ENCODE peak calls at places on chromosomes 5 and 9, in six cellular contexts. B, Z, R, A, H and Y are unnamed samples.
A peak's percentile ranks its signal among the peaks of the same experiment; 100 is the strongest.

GRCh38 chr5:31029925-31030324 is 163.6 kb upstream of the CDH6 start:
- DNase-seq in B (no peak), Z (no peak), R (no peak), A (no peak), H (no peak), Y (no peak)

GRCh38 chr5:31197183-31197582 is 3.7 kb downstream of the CDH6 start:
- DNase-seq in B (no peak), Z (no peak), R (no peak), A (no peak), H (no peak), Y (no peak)

GRCh38 chr9:130301483-130302286 is 36.1 kb downstream of the HMCN2 start:
- DNase-seq in B (no peak), Z (no peak), R (peak; percentile 84), A (no peak), H (peak; percentile 83), Y (no peak)

GRCh38 chr5:76462097-76462702 is 59.1 kb downstream of the IQGAP2 start:
- DNase-seq in B (no peak), Z (no peak), R (no peak), A (no peak), H (no peak), Y (no peak)

GRCh38 chr5:102715405-102715804 is 39.7 kb upstream of the PAM start:
- DNase-seq in B (no peak), Z (no peak), R (no peak), A (no peak), H (no peak), Y (no peak)

GRCh38 chr9:83304686-83305085 is 233.5 kb downstream of the FRMD3 start:
- DNase-seq in B (no peak), Z (no peak), R (peak; percentile 88), A (peak; percentile 70), H (peak; percentile 83), Y (no peak)

GRCh38 chr5:43603535-43604363 is 769 bp downstream of the NNT start:
- DNase-seq in B (peak; percentile 93), Z (peak; percentile 35), R (peak; percentile 82), A (peak; percentile 76), H (peak; percentile 29), Y (peak; percentile 51)

GRCh38 chr9:33843312-33843950 is 26.5 kb downstream of the UBE2R2 start:
- DNase-seq in B (peak; percentile 77), Z (no peak), R (no peak), A (no peak), H (no peak), Y (no peak)

GRCh38 chr9:19998153-19998552 is 209.3 kb upstream of the SLC24A2 start:
- DNase-seq in B (no peak), Z (no peak), R (no peak), A (no peak), H (no peak), Y (no peak)

GRCh38 chr5:110105692-110106091 is 416.0 kb downstream of the MAN2A1 start:
- DNase-seq in B (no peak), Z (no peak), R (no peak), A (no peak), H (no peak), Y (no peak)

GRCh38 chr9:2787065-2787464 is 56.8 kb downstream of the PUM3 start:
- DNase-seq in B (no peak), Z (no peak), R (no peak), A (no peak), H (no peak), Y (no peak)

GRCh38 chr9:86368871-86369521 is 14.8 kb upstream of the TUT7 start:
- DNase-seq in B (no peak), Z (no peak), R (no peak), A (no peak), H (no peak), Y (no peak)

GRCh38 chr5:147384346-147385193 is 125.3 kb downstream of the DPYSL3 start:
- DNase-seq in B (no peak), Z (peak; percentile 46), R (no peak), A (no peak), H (no peak), Y (no peak)

DNA sequence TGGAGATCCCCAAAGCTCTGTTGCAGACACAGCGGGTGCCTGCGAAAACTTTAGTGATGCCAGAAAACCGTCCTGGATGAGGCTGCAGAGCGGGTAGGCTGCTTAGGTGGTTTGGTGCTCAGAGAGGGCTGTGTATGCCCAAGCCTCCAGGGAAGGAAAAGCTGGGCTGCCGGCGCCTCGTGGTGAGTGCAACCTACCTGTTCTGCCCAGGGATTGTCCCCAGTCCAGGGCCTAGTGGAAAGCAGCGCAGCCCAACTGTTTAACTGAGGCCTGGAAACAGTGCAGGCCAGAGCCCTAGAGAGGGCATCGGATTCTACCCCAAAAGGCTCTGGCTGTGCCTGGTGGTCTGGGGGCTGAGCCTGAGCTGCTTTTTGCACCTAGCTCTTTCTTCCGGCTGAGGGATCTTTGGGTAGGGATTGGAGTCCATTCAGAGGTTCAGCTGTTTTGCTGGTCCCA is 2.8 kb downstream of the LMX1B start:
- DNase-seq in B (no peak), Z (no peak), R (no peak), A (no peak), H (no peak), Y (no peak)
- H3K27ac ChIP-seq in B (no peak overlapping the region), Z (no peak overlapping the region), R (no peak overlapping the region), A (no peak overlapping the region), H (no peak overlapping the region), Y (no peak overlapping the region)

GRCh38 chr9:134738869-134739659 is 97.5 kb downstream of the COL5A1 start:
- DNase-seq in B (no peak), Z (peak; percentile 83), R (peak; percentile 79), A (peak; percentile 78), H (peak; percentile 80), Y (peak; percentile 18)

GRCh38 chr9:134734270-134734669 is 92.7 kb downstream of the COL5A1 start:
- DNase-seq in B (no peak), Z (no peak), R (no peak), A (no peak), H (peak; percentile 74), Y (no peak)

GRCh38 chr9:134737842-134738580 is 96.4 kb downstream of the COL5A1 start:
- DNase-seq in B (no peak), Z (no peak), R (no peak), A (no peak), H (no peak), Y (no peak)

GRCh38 chr9:134735441-134736175 is 94.0 kb downstream of the COL5A1 start:
- DNase-seq in B (no peak), Z (peak; percentile 45), R (peak; percentile 84), A (peak; percentile 60), H (peak; percentile 70), Y (no peak)

DNA sequence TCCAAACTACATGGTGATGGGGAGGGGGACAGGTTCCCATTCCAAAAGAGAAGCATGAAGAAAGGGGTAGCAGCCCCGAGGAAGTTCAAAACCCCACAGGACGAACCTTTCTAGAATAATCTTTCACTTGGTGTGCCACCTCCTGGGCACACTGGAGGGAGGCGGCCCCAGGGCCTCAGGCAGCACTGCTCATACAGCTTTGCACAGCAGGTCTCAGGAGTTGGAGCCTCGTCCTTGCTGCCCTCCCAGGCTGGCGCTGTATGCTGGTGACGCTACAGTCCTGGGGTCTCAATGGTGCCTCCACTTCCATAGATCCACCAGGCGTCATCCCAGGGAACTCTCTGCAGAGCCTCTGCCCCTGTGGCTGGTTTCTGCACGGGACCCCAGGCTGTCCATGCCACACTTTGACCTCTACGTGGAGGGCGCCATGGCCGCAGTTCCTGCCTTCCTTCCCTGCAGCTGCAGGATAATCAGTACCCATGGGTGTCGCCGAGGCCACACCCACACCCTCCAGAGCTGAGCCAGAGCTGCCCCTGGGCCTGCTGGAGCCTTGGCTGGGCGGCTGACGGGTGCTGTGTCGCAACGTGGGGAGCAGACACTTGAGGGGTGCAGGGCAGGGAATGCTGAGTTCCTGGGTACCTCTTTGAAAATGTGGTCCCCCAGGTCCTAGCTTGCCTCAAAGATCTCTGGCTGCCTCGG is 95.3 kb downstream of the COL5A1 start:
- DNase-seq in B (no peak), Z (no peak), R (no peak), A (no peak), H (no peak), Y (no peak)
- TF ChIP-seq CTCF in B (no peak), Z (no peak), R (no peak), A (no peak), H (no peak), Y (no peak)

GRCh38 chr5:152259702-152260101 is 145.4 kb downstream of the NMUR2 start:
- DNase-seq in B (no peak), Z (no peak), R (peak; percentile 26), A (no peak), H (no peak), Y (no peak)

GRCh38 chr5:152256580-152256979 is 148.5 kb downstream of the NMUR2 start:
- DNase-seq in B (no peak), Z (no peak), R (no peak), A (no peak), H (no peak), Y (no peak)

GRCh38 chr5:152260940-152261339 is 144.1 kb downstream of the NMUR2 start:
- DNase-seq in B (no peak), Z (no peak), R (no peak), A (no peak), H (no peak), Y (no peak)

GRCh38 chr5:152255411-152255810 is 149.7 kb downstream of the NMUR2 start:
- DNase-seq in B (no peak), Z (no peak), R (no peak), A (no peak), H (no peak), Y (no peak)
- H3K27ac ChIP-seq in B (no peak overlapping the region), Z (no peak overlapping the region), R (no peak overlapping the region), A (no peak overlapping the region), H (no peak overlapping the region), Y (no peak overlapping the region)

GRCh38 chr9:95495988-95496387 is 20.8 kb downstream of the PTCH1 start:
- DNase-seq in B (no peak), Z (peak; percentile 93), R (no peak), A (no peak), H (no peak), Y (no peak)
- TF ChIP-seq CTCF in B (no peak), Z (no peak), R (no peak), A (no peak), H (no peak), Y (no peak)

GRCh38 chr5:115736690-115737005 is 79.8 kb downstream of the CDO1 start:
- DNase-seq in B (no peak), Z (no peak), R (no peak), A (no peak), H (no peak), Y (no peak)
- H3K27ac ChIP-seq in B (no peak overlapping the region), Z (peak overlapping the region; percentile 41), R (no peak overlapping the region), A (no peak overlapping the region), H (no peak overlapping the region), Y (no peak overlapping the region)

DNA sequence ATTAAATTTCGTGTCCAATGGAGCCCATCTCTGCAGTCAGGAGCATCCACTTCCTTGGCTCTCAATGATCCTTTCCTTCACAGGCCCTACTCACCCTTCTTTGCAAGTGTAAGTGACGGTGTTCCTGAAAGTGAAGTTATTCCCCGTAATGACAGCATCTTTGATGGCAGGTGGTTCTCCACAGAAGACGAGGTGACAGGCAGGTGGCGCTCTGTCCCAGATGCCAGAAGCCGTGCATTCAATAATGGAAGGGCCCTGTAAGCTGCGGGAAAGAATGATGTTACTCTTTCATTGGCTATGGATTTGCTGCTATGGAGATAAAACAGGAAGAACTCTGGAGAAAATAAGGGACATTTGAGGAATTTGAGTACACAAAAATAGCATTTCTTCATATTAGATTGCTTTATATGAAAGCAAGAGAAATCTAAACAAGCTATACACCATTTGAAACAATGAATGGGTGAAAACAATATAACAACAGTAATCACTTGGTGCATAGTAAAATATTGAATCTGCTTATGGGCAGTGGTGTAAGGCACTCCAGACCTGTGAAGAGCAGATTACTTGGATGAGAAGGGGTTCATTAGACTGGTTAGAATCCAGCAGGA is 89.9 kb upstream of the TXNDC8 start:
- DNase-seq in B (no peak), Z (peak; percentile 72), R (peak; percentile 16), A (no peak), H (no peak), Y (no peak)
- TF ChIP-seq CTCF in B (peak; percentile 39), Z (peak; percentile 87), R (peak; percentile 48), A (peak; percentile 27), H (no peak), Y (no peak)